ENCODE peak calls at places on chromosomes 1 and 21, in six cellular contexts. One of them, this sample, is unnamed.

GRCh38 chr1:232643227-232643626 is 13.3 kb upstream of the SIPA1L2 start:
- DNase-seq in mucosa of descending colon: no peak
- DNase-seq in HL-60: no peak
- DNase-seq in RWPE1: no peak
- DNase-seq in A549: no peak
- DNase-seq in cardiac muscle cell: no peak
- DNase-seq in this sample: no peak

GRCh38 chr1:26951821-26952497 is 8.3 kb downstream of the KDF1 start:
- DNase-seq in mucosa of descending colon: peak; percentile 52
- DNase-seq in HL-60: no peak
- DNase-seq in RWPE1: no peak
- DNase-seq in A549: no peak
- DNase-seq in cardiac muscle cell: no peak
- DNase-seq in this sample: no peak

GRCh38 chr1:223670458-223671159 is 5.1 kb upstream of the CAPN8 start:
- DNase-seq in mucosa of descending colon: no peak
- DNase-seq in HL-60: no peak
- DNase-seq in RWPE1: no peak
- DNase-seq in A549: peak; percentile 51
- DNase-seq in cardiac muscle cell: peak; percentile 82
- DNase-seq in this sample: peak; percentile 70

GRCh38 chr21:32094792-32095191 is 184.1 kb downstream of the MIS18A start:
- DNase-seq in mucosa of descending colon: no peak
- DNase-seq in HL-60: no peak
- DNase-seq in RWPE1: no peak
- DNase-seq in A549: peak; percentile 6
- DNase-seq in cardiac muscle cell: no peak
- DNase-seq in this sample: no peak

GRCh38 chr1:166133276-166133841 is 33.4 kb downstream of the FAM78B start:
- DNase-seq in mucosa of descending colon: no peak
- DNase-seq in HL-60: no peak
- DNase-seq in RWPE1: no peak
- DNase-seq in A549: no peak
- DNase-seq in cardiac muscle cell: no peak
- DNase-seq in this sample: no peak

GRCh38 chr1:25572708-25573590 is 29.5 kb downstream of the LDLRAP1 start:
- DNase-seq in mucosa of descending colon: peak; percentile 72
- DNase-seq in HL-60: no peak
- DNase-seq in RWPE1: peak; percentile 57
- DNase-seq in A549: peak; percentile 64
- DNase-seq in cardiac muscle cell: peak; percentile 69
- DNase-seq in this sample: peak; percentile 74

GRCh38 chr1:18815203-18815531 is 44.3 kb downstream of the TAS1R2 start:
- DNase-seq in mucosa of descending colon: no peak
- DNase-seq in HL-60: no peak
- DNase-seq in RWPE1: no peak
- DNase-seq in A549: no peak
- DNase-seq in cardiac muscle cell: no peak
- DNase-seq in this sample: no peak

GRCh38 chr1:107782192-107782845 is 182.7 kb downstream of the VAV3 start:
- DNase-seq in mucosa of descending colon: no peak
- DNase-seq in HL-60: no peak
- DNase-seq in RWPE1: peak; percentile 14
- DNase-seq in A549: peak; percentile 2
- DNase-seq in cardiac muscle cell: peak; percentile 61
- DNase-seq in this sample: peak; percentile 46

GRCh38 chr1:147853391-147853790 is 49.2 kb upstream of the GJA8 start:
- DNase-seq in mucosa of descending colon: no peak
- DNase-seq in HL-60: no peak
- DNase-seq in RWPE1: no peak
- DNase-seq in A549: no peak
- DNase-seq in cardiac muscle cell: no peak
- DNase-seq in this sample: no peak

GRCh38 chr1:244220410-244220809 is 169.3 kb downstream of the ZBTB18 start:
- DNase-seq in mucosa of descending colon: no peak
- DNase-seq in HL-60: no peak
- DNase-seq in RWPE1: no peak
- DNase-seq in A549: no peak
- DNase-seq in cardiac muscle cell: no peak
- DNase-seq in this sample: no peak

GRCh38 chr1:14138627-14139026 is 438.6 kb downstream of the PRDM2 start:
- DNase-seq in mucosa of descending colon: no peak
- DNase-seq in HL-60: no peak
- DNase-seq in RWPE1: no peak
- DNase-seq in A549: no peak
- DNase-seq in cardiac muscle cell: no peak
- DNase-seq in this sample: no peak

GRCh38 chr1:155091071-155092051 is 12.7 kb downstream of the EFNA3 start:
- DNase-seq in mucosa of descending colon: peak; percentile 86
- DNase-seq in HL-60: no peak
- DNase-seq in RWPE1: peak; percentile 57
- DNase-seq in A549: peak; percentile 73
- DNase-seq in cardiac muscle cell: peak; percentile 85
- DNase-seq in this sample: peak; percentile 95

GRCh38 chr1:111620412-111620971 is 903 bp downstream of the RAP1A start:
- DNase-seq in mucosa of descending colon: no peak
- DNase-seq in HL-60: no peak
- DNase-seq in RWPE1: peak; percentile 18
- DNase-seq in A549: no peak
- DNase-seq in cardiac muscle cell: no peak
- DNase-seq in this sample: peak; percentile 35

GRCh38 chr21:46597896-46598343 is 7.0 kb downstream of the S100B start:
- DNase-seq in mucosa of descending colon: no peak
- DNase-seq in HL-60: no peak
- DNase-seq in RWPE1: no peak
- DNase-seq in A549: no peak
- DNase-seq in cardiac muscle cell: no peak
- DNase-seq in this sample: no peak

GRCh38 chr1:207923561-207923960 is 12.6 kb upstream of the CD34 start:
- DNase-seq in mucosa of descending colon: no peak
- DNase-seq in HL-60: no peak
- DNase-seq in RWPE1: no peak
- DNase-seq in A549: no peak
- DNase-seq in cardiac muscle cell: peak; percentile 45
- DNase-seq in this sample: peak; percentile 76

GRCh38 chr1:54355931-54356679 is 50.1 kb downstream of the SSBP3 start:
- DNase-seq in mucosa of descending colon: peak; percentile 66
- DNase-seq in HL-60: peak; percentile 43
- DNase-seq in RWPE1: no peak
- DNase-seq in A549: no peak
- DNase-seq in cardiac muscle cell: peak; percentile 89
- DNase-seq in this sample: no peak

GRCh38 chr1:58457023-58457635 is 89.4 kb downstream of the OMA1 start:
- DNase-seq in mucosa of descending colon: no peak
- DNase-seq in HL-60: no peak
- DNase-seq in RWPE1: no peak
- DNase-seq in A549: no peak
- DNase-seq in cardiac muscle cell: no peak
- DNase-seq in this sample: no peak

GRCh38 chr1:171596705-171597104 is 25.3 kb upstream of the MYOCOS start:
- DNase-seq in mucosa of descending colon: no peak
- DNase-seq in HL-60: no peak
- DNase-seq in RWPE1: no peak
- DNase-seq in A549: no peak
- DNase-seq in cardiac muscle cell: no peak
- DNase-seq in this sample: no peak

GRCh38 chr1:51953079-51953478 is 37.4 kb downstream of the RAB3B start:
- DNase-seq in mucosa of descending colon: no peak
- DNase-seq in HL-60: no peak
- DNase-seq in RWPE1: no peak
- DNase-seq in A549: no peak
- DNase-seq in cardiac muscle cell: no peak
- DNase-seq in this sample: no peak

GRCh38 chr1:17547271-17547670 is 7.8 kb downstream of the ARHGEF10L start:
- DNase-seq in mucosa of descending colon: no peak
- DNase-seq in HL-60: no peak
- DNase-seq in RWPE1: no peak
- DNase-seq in A549: no peak
- DNase-seq in cardiac muscle cell: peak; percentile 52
- DNase-seq in this sample: no peak

GRCh38 chr21:32516729-32517649 is 68.3 kb downstream of the TCP10L start:
- DNase-seq in mucosa of descending colon: no peak
- DNase-seq in HL-60: peak; percentile 41
- DNase-seq in RWPE1: peak; percentile 26
- DNase-seq in A549: no peak
- DNase-seq in cardiac muscle cell: no peak
- DNase-seq in this sample: no peak

GRCh38 chr1:104979651-104980050 is 1230.0 kb downstream of the AMY1C start:
- DNase-seq in mucosa of descending colon: no peak
- DNase-seq in HL-60: no peak
- DNase-seq in RWPE1: no peak
- DNase-seq in A549: no peak
- DNase-seq in cardiac muscle cell: no peak
- DNase-seq in this sample: no peak

GRCh38 chr1:204894031-204894430 is 23.4 kb downstream of the NFASC start:
- DNase-seq in mucosa of descending colon: no peak
- DNase-seq in HL-60: no peak
- DNase-seq in RWPE1: no peak
- DNase-seq in A549: no peak
- DNase-seq in cardiac muscle cell: no peak
- DNase-seq in this sample: no peak

GRCh38 chr1:91622586-91622985 is 121.9 kb downstream of the CDC7 start:
- DNase-seq in mucosa of descending colon: peak; percentile 48
- DNase-seq in HL-60: no peak
- DNase-seq in RWPE1: no peak
- DNase-seq in A549: no peak
- DNase-seq in cardiac muscle cell: no peak
- DNase-seq in this sample: no peak

GRCh38 chr1:100528861-100529260 is 9.1 kb upstream of the GPR88 start:
- DNase-seq in mucosa of descending colon: no peak
- DNase-seq in HL-60: no peak
- DNase-seq in RWPE1: no peak
- DNase-seq in A549: no peak
- DNase-seq in cardiac muscle cell: no peak
- DNase-seq in this sample: no peak

GRCh38 chr1:185864889-185865288 is 130.7 kb downstream of the HMCN1 start:
- DNase-seq in mucosa of descending colon: no peak
- DNase-seq in HL-60: no peak
- DNase-seq in RWPE1: peak; percentile 34
- DNase-seq in A549: no peak
- DNase-seq in cardiac muscle cell: no peak
- DNase-seq in this sample: no peak

GRCh38 chr1:52059888-52060287 is 3.8 kb downstream of the BTF3L4 start:
- DNase-seq in mucosa of descending colon: no peak
- DNase-seq in HL-60: no peak
- DNase-seq in RWPE1: no peak
- DNase-seq in A549: no peak
- DNase-seq in cardiac muscle cell: no peak
- DNase-seq in this sample: no peak

GRCh38 chr1:83075107-83075506 is 923.8 kb downstream of the TTLL7 start:
- DNase-seq in mucosa of descending colon: no peak
- DNase-seq in HL-60: no peak
- DNase-seq in RWPE1: no peak
- DNase-seq in A549: no peak
- DNase-seq in cardiac muscle cell: no peak
- DNase-seq in this sample: no peak

GRCh38 chr1:94807742-94808491 is 12.2 kb upstream of the SLC44A3 start:
- DNase-seq in mucosa of descending colon: peak; percentile 67
- DNase-seq in HL-60: no peak
- DNase-seq in RWPE1: no peak
- DNase-seq in A549: no peak
- DNase-seq in cardiac muscle cell: no peak
- DNase-seq in this sample: no peak

GRCh38 chr1:213122514-213122929 is 71.5 kb downstream of the RPS6KC1 start:
- DNase-seq in mucosa of descending colon: no peak
- DNase-seq in HL-60: no peak
- DNase-seq in RWPE1: no peak
- DNase-seq in A549: no peak
- DNase-seq in cardiac muscle cell: peak; percentile 73
- DNase-seq in this sample: no peak

GRCh38 chr1:31798433-31799195 is 17.2 kb downstream of the SPOCD1 start:
- DNase-seq in mucosa of descending colon: no peak
- DNase-seq in HL-60: no peak
- DNase-seq in RWPE1: peak; percentile 94
- DNase-seq in A549: peak; percentile 34
- DNase-seq in cardiac muscle cell: no peak
- DNase-seq in this sample: no peak

DNA sequence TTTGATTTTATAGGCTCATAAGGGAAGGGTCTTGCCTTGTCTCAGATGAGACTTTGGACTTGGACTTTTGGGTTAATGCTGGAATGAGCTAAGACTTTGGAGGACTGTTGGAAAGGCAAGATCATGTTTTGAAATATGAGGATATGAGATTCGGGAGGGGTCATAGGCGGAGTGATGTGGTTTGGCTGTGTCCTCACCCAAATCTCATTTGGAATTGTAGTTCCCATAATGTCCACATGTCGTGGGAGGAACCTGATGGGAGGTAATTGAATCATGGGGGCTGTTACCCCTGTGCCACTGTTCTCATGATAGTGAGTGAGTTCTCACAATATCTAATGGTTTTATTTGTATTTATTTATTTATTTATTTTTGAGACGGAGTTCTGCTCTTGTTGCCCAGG is 6.9 kb upstream of the CSDE1 start:
- DNase-seq in mucosa of descending colon: no peak
- DNase-seq in HL-60: no peak
- DNase-seq in RWPE1: no peak
- DNase-seq in A549: no peak
- DNase-seq in cardiac muscle cell: no peak
- DNase-seq in this sample: no peak
- TF ChIP-seq CTCF in mucosa of descending colon: no peak
- TF ChIP-seq CTCF in HL-60: no peak
- TF ChIP-seq CTCF in RWPE1: no peak
- TF ChIP-seq CTCF in A549: no peak
- TF ChIP-seq CTCF in cardiac muscle cell: no peak
- TF ChIP-seq CTCF in this sample: peak; percentile 10

DNA sequence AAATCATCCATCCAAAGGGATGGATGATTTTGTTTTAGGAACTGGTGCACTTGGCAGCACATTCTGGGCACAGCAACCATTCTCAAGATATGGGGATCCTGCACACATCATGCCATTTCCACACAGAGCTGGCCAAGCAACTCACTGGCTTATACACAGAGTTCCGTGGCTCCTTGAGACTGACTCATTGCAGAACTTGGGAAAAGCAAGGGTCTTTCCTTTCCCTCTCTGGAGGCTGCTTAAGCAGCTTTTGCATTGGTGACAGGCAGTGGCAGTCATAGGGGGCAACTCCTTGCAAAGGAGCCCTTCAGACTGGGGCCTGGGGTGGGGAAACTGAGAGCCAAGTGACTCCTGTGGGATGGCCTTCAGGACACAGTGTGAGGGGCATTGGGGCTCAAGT is 1.9 kb upstream of the MAD2L2 start:
- DNase-seq in mucosa of descending colon: no peak
- DNase-seq in HL-60: no peak
- DNase-seq in RWPE1: no peak
- DNase-seq in A549: no peak
- DNase-seq in cardiac muscle cell: no peak
- DNase-seq in this sample: no peak
- TF ChIP-seq CTCF in mucosa of descending colon: no peak
- TF ChIP-seq CTCF in HL-60: no peak
- TF ChIP-seq CTCF in RWPE1: no peak
- TF ChIP-seq CTCF in A549: no peak
- TF ChIP-seq CTCF in cardiac muscle cell: no peak
- TF ChIP-seq CTCF in this sample: no peak

GRCh38 chr1:2914702-2915101 is 106.6 kb upstream of the ACTRT2 start:
- DNase-seq in mucosa of descending colon: no peak
- DNase-seq in HL-60: no peak
- DNase-seq in RWPE1: no peak
- DNase-seq in A549: no peak
- DNase-seq in cardiac muscle cell: no peak
- DNase-seq in this sample: no peak
- TF ChIP-seq CTCF in mucosa of descending colon: no peak
- TF ChIP-seq CTCF in HL-60: no peak
- TF ChIP-seq CTCF in RWPE1: no peak
- TF ChIP-seq CTCF in A549: no peak
- TF ChIP-seq CTCF in cardiac muscle cell: no peak
- TF ChIP-seq CTCF in this sample: no peak

GRCh38 chr1:3471356-3472087 is 17.1 kb downstream of the ARHGEF16 start:
- DNase-seq in mucosa of descending colon: peak; percentile 45
- DNase-seq in HL-60: no peak
- DNase-seq in RWPE1: peak; percentile 65
- DNase-seq in A549: peak; percentile 28
- DNase-seq in cardiac muscle cell: peak; percentile 74
- DNase-seq in this sample: peak; percentile 63
- TF ChIP-seq CTCF in mucosa of descending colon: no peak
- TF ChIP-seq CTCF in HL-60: no peak
- TF ChIP-seq CTCF in RWPE1: no peak
- TF ChIP-seq CTCF in A549: peak; percentile 33
- TF ChIP-seq CTCF in cardiac muscle cell: peak; percentile 47
- TF ChIP-seq CTCF in this sample: no peak